ENCODE peak calls at places on chromosomes 6 and 20, in ten cellular contexts. One of them, this sample, is unnamed.

GRCh38 chr6:134725590-134725989 is 224.3 kb downstream of the ALDH8A1 start:
- DNase-seq in stimulated activated CD4-positive, alpha-beta T cell treated with anti-CD3 and anti-CD28 coated beads, Interleukin-2, amount 100 ng/mL, for 24 hours: no peak
- DNase-seq in lung microvascular endothelial cell: no peak
- DNase-seq in AML-193: no peak
- DNase-seq in T-cell: no peak
- DNase-seq in MCF 10A: no peak
- DNase-seq in RKO: no peak
- DNase-seq in adipocyte: no peak
- DNase-seq in RWPE1: no peak
- DNase-seq in stimulated activated naive B cell treated with anti-CD40 and anti-IgM and Interleukin-4, amounts not matched to agents 10 μg/mL and 1 μg/mL and 100 μg/mL, for 72 hours: no peak
- DNase-seq in this sample: no peak

GRCh38 chr6:84123186-84123585 is 89.6 kb downstream of the MRAP2 start:
- DNase-seq in stimulated activated CD4-positive, alpha-beta T cell treated with anti-CD3 and anti-CD28 coated beads, Interleukin-2, amount 100 ng/mL, for 24 hours: no peak
- DNase-seq in lung microvascular endothelial cell: no peak
- DNase-seq in AML-193: no peak
- DNase-seq in T-cell: no peak
- DNase-seq in MCF 10A: no peak
- DNase-seq in RKO: no peak
- DNase-seq in adipocyte: no peak
- DNase-seq in RWPE1: no peak
- DNase-seq in stimulated activated naive B cell treated with anti-CD40 and anti-IgM and Interleukin-4, amounts not matched to agents 10 μg/mL and 1 μg/mL and 100 μg/mL, for 72 hours: no peak
- DNase-seq in this sample: no peak

GRCh38 chr6:150260931-150261330 is 107.9 kb upstream of the IYD start:
- DNase-seq in stimulated activated CD4-positive, alpha-beta T cell treated with anti-CD3 and anti-CD28 coated beads, Interleukin-2, amount 100 ng/mL, for 24 hours: no peak
- DNase-seq in lung microvascular endothelial cell: no peak
- DNase-seq in AML-193: no peak
- DNase-seq in T-cell: no peak
- DNase-seq in MCF 10A: no peak
- DNase-seq in RKO: no peak
- DNase-seq in adipocyte: no peak
- DNase-seq in RWPE1: no peak
- DNase-seq in stimulated activated naive B cell treated with anti-CD40 and anti-IgM and Interleukin-4, amounts not matched to agents 10 μg/mL and 1 μg/mL and 100 μg/mL, for 72 hours: no peak
- DNase-seq in this sample: no peak

GRCh38 chr6:137933696-137934095 is 66.6 kb downstream of the TNFAIP3 start:
- DNase-seq in stimulated activated CD4-positive, alpha-beta T cell treated with anti-CD3 and anti-CD28 coated beads, Interleukin-2, amount 100 ng/mL, for 24 hours: no peak
- DNase-seq in lung microvascular endothelial cell: no peak
- DNase-seq in AML-193: no peak
- DNase-seq in T-cell: no peak
- DNase-seq in MCF 10A: peak
- DNase-seq in RKO: no peak
- DNase-seq in adipocyte: peak
- DNase-seq in RWPE1: no peak
- DNase-seq in stimulated activated naive B cell treated with anti-CD40 and anti-IgM and Interleukin-4, amounts not matched to agents 10 μg/mL and 1 μg/mL and 100 μg/mL, for 72 hours: no peak
- DNase-seq in this sample: no peak

GRCh38 chr6:37501632-37502466 is 2.2 kb upstream of the CCDC167 start:
- DNase-seq in stimulated activated CD4-positive, alpha-beta T cell treated with anti-CD3 and anti-CD28 coated beads, Interleukin-2, amount 100 ng/mL, for 24 hours: no peak
- DNase-seq in lung microvascular endothelial cell: no peak
- DNase-seq in AML-193: no peak
- DNase-seq in T-cell: peak
- DNase-seq in MCF 10A: no peak
- DNase-seq in RKO: no peak
- DNase-seq in adipocyte: no peak
- DNase-seq in RWPE1: no peak
- DNase-seq in stimulated activated naive B cell treated with anti-CD40 and anti-IgM and Interleukin-4, amounts not matched to agents 10 μg/mL and 1 μg/mL and 100 μg/mL, for 72 hours: no peak
- DNase-seq in this sample: no peak

GRCh38 chr6:158785036-158785435 is 34.1 kb downstream of the EZR start:
- DNase-seq in stimulated activated CD4-positive, alpha-beta T cell treated with anti-CD3 and anti-CD28 coated beads, Interleukin-2, amount 100 ng/mL, for 24 hours: no peak
- DNase-seq in lung microvascular endothelial cell: no peak
- DNase-seq in AML-193: no peak
- DNase-seq in T-cell: no peak
- DNase-seq in MCF 10A: no peak
- DNase-seq in RKO: no peak
- DNase-seq in adipocyte: no peak
- DNase-seq in RWPE1: no peak
- DNase-seq in stimulated activated naive B cell treated with anti-CD40 and anti-IgM and Interleukin-4, amounts not matched to agents 10 μg/mL and 1 μg/mL and 100 μg/mL, for 72 hours: no peak
- DNase-seq in this sample: no peak

GRCh38 chr6:145247677-145248419 is 487.5 kb downstream of the EPM2A start:
- DNase-seq in stimulated activated CD4-positive, alpha-beta T cell treated with anti-CD3 and anti-CD28 coated beads, Interleukin-2, amount 100 ng/mL, for 24 hours: no peak
- DNase-seq in lung microvascular endothelial cell: no peak
- DNase-seq in AML-193: peak
- DNase-seq in T-cell: no peak
- DNase-seq in MCF 10A: peak
- DNase-seq in RKO: peak
- DNase-seq in adipocyte: peak
- DNase-seq in RWPE1: peak
- DNase-seq in stimulated activated naive B cell treated with anti-CD40 and anti-IgM and Interleukin-4, amounts not matched to agents 10 μg/mL and 1 μg/mL and 100 μg/mL, for 72 hours: no peak
- DNase-seq in this sample: no peak

GRCh38 chr20:43655937-43656336 is 11.0 kb upstream of the MYBL2 start:
- DNase-seq in stimulated activated CD4-positive, alpha-beta T cell treated with anti-CD3 and anti-CD28 coated beads, Interleukin-2, amount 100 ng/mL, for 24 hours: no peak
- DNase-seq in lung microvascular endothelial cell: no peak
- DNase-seq in AML-193: no peak
- DNase-seq in T-cell: no peak
- DNase-seq in MCF 10A: no peak
- DNase-seq in RKO: no peak
- DNase-seq in adipocyte: no peak
- DNase-seq in RWPE1: no peak
- DNase-seq in stimulated activated naive B cell treated with anti-CD40 and anti-IgM and Interleukin-4, amounts not matched to agents 10 μg/mL and 1 μg/mL and 100 μg/mL, for 72 hours: no peak
- DNase-seq in this sample: no peak

GRCh38 chr6:13327691-13328075 is 654 bp downstream of the TBC1D7 start:
- DNase-seq in stimulated activated CD4-positive, alpha-beta T cell treated with anti-CD3 and anti-CD28 coated beads, Interleukin-2, amount 100 ng/mL, for 24 hours: peak
- DNase-seq in lung microvascular endothelial cell: no peak
- DNase-seq in AML-193: no peak
- DNase-seq in T-cell: no peak
- DNase-seq in MCF 10A: no peak
- DNase-seq in RKO: peak
- DNase-seq in adipocyte: peak
- DNase-seq in RWPE1: peak
- DNase-seq in stimulated activated naive B cell treated with anti-CD40 and anti-IgM and Interleukin-4, amounts not matched to agents 10 μg/mL and 1 μg/mL and 100 μg/mL, for 72 hours: no peak
- DNase-seq in this sample: no peak

GRCh38 chr6:56091159-56091869 is 156.1 kb downstream of the COL21A1 start:
- DNase-seq in stimulated activated CD4-positive, alpha-beta T cell treated with anti-CD3 and anti-CD28 coated beads, Interleukin-2, amount 100 ng/mL, for 24 hours: no peak
- DNase-seq in lung microvascular endothelial cell: no peak
- DNase-seq in AML-193: peak
- DNase-seq in T-cell: no peak
- DNase-seq in MCF 10A: peak
- DNase-seq in RKO: no peak
- DNase-seq in adipocyte: peak
- DNase-seq in RWPE1: peak
- DNase-seq in stimulated activated naive B cell treated with anti-CD40 and anti-IgM and Interleukin-4, amounts not matched to agents 10 μg/mL and 1 μg/mL and 100 μg/mL, for 72 hours: no peak
- DNase-seq in this sample: no peak